ENCODE peak calls at places on chromosome 11, in ten cellular contexts. H, V, C, O, K, S, P, Q, R and L are unnamed samples.

GRCh38 chr11:118715837-118716260 is 36.4 kb upstream of the TREH start:
- DNase-seq in H (no peak), V (no peak), C (no peak), O (no peak), K (no peak), S (no peak), P (no peak), Q (no peak), R (no peak), L (no peak)

GRCh38 chr11:93567406-93567819 is 24.2 kb upstream of the SMCO4 start:
- DNase-seq in H (no peak), V (no peak), C (no peak), O (no peak), K (peak), S (no peak), P (no peak), Q (no peak), R (peak), L (peak)

GRCh38 chr11:16874275-16874975 is 136.0 kb downstream of the C11orf58 start:
- DNase-seq in H (no peak), V (no peak), C (no peak), O (no peak), K (no peak), S (no peak), P (no peak), Q (no peak), R (no peak), L (no peak)

GRCh38 chr11:119651802-119652584 is 77.0 kb downstream of the NECTIN1 start:
- DNase-seq in H (no peak), V (no peak), C (no peak), O (no peak), K (no peak), S (no peak), P (no peak), Q (no peak), R (no peak), L (no peak)

GRCh38 chr11:10770626-10771254 is 19.7 kb downstream of the CTR9 start:
- DNase-seq in H (no peak), V (no peak), C (no peak), O (peak), K (peak), S (peak), P (peak), Q (no peak), R (peak), L (peak)

GRCh38 chr11:66317766-66318575 is 1.1 kb upstream of the CD248 start:
- DNase-seq in H (no peak), V (peak), C (no peak), O (peak), K (no peak), S (no peak), P (peak), Q (peak), R (no peak), L (no peak)

GRCh38 chr11:133545199-133545709 is 13.0 kb upstream of the OPCML start:
- DNase-seq in H (no peak), V (no peak), C (no peak), O (no peak), K (no peak), S (no peak), P (no peak), Q (no peak), R (no peak), L (no peak)

GRCh38 chr11:1223346-1224108 is 661 bp downstream of the MUC5B start:
- DNase-seq in H (no peak), V (peak), C (no peak), O (no peak), K (no peak), S (no peak), P (peak), Q (no peak), R (no peak), L (no peak)

GRCh38 chr11:73748300-73748699 is 12.6 kb downstream of the RAB6A start:
- DNase-seq in H (no peak), V (no peak), C (no peak), O (no peak), K (no peak), S (no peak), P (no peak), Q (no peak), R (no peak), L (no peak)

GRCh38 chr11:120272303-120272702 is 32.4 kb downstream of the POU2F3 start:
- DNase-seq in H (no peak), V (no peak), C (no peak), O (peak), K (peak), S (no peak), P (peak), Q (no peak), R (no peak), L (no peak)

GRCh38 chr11:7572001-7572712 is 58.4 kb downstream of the PPFIBP2 start:
- DNase-seq in H (no peak), V (no peak), C (no peak), O (peak), K (no peak), S (no peak), P (no peak), Q (no peak), R (no peak), L (no peak)

GRCh38 chr11:13140028-13140870 is 131.1 kb downstream of the RASSF10 start:
- DNase-seq in H (no peak), V (no peak), C (no peak), O (peak), K (peak), S (no peak), P (no peak), Q (no peak), R (no peak), L (no peak)

GRCh38 chr11:2521681-2522630 is 77.1 kb downstream of the KCNQ1 start:
- DNase-seq in H (no peak), V (peak), C (no peak), O (no peak), K (no peak), S (no peak), P (peak), Q (no peak), R (no peak), L (no peak)

GRCh38 chr11:62260261-62260953 is 9.6 kb upstream of the SCGB2A2 start:
- DNase-seq in H (no peak), V (no peak), C (no peak), O (no peak), K (no peak), S (no peak), P (no peak), Q (no peak), R (no peak), L (no peak)

GRCh38 chr11:118202599-118203422 is 22.0 kb downstream of the JAML start:
- DNase-seq in H (no peak), V (no peak), C (no peak), O (no peak), K (no peak), S (no peak), P (no peak), Q (no peak), R (no peak), L (no peak)

GRCh38 chr11:122692444-122692843 is 36.9 kb downstream of the UBASH3B start:
- DNase-seq in H (no peak), V (no peak), C (no peak), O (no peak), K (no peak), S (no peak), P (no peak), Q (no peak), R (no peak), L (no peak)

GRCh38 chr11:368414-369335 is 624 bp upstream of the B4GALNT4 start:
- DNase-seq in H (no peak), V (no peak), C (no peak), O (no peak), K (no peak), S (no peak), P (no peak), Q (no peak), R (no peak), L (no peak)

GRCh38 chr11:79229047-79229446 is 211.8 kb downstream of the TENM4 start:
- DNase-seq in H (no peak), V (peak), C (no peak), O (no peak), K (no peak), S (no peak), P (no peak), Q (no peak), R (no peak), L (no peak)

GRCh38 chr11:69912911-69913451 is 93.8 kb upstream of the FGF3 start:
- DNase-seq in H (no peak), V (peak), C (no peak), O (peak), K (no peak), S (no peak), P (peak), Q (no peak), R (no peak), L (no peak)

GRCh38 chr11:15735711-15736110 is 620.6 kb downstream of the SOX6 start:
- DNase-seq in H (no peak), V (no peak), C (no peak), O (no peak), K (no peak), S (no peak), P (no peak), Q (no peak), R (no peak), L (no peak)

GRCh38 chr11:13667245-13667644 is 1.2 kb upstream of the FAR1 start:
- DNase-seq in H (no peak), V (no peak), C (no peak), O (peak), K (no peak), S (no peak), P (no peak), Q (no peak), R (no peak), L (no peak)

GRCh38 chr11:90148900-90149299 is 14.4 kb downstream of the NAALAD2 start:
- DNase-seq in H (no peak), V (no peak), C (no peak), O (no peak), K (no peak), S (no peak), P (no peak), Q (no peak), R (no peak), L (no peak)

GRCh38 chr11:125941606-125942275 is 4.1 kb upstream of the VSIG10L2 start:
- DNase-seq in H (peak), V (peak), C (peak), O (peak), K (peak), S (peak), P (peak), Q (no peak), R (no peak), L (no peak)

GRCh38 chr11:59891781-59892181 is 13.2 kb downstream of the OOSP3 start:
- DNase-seq in H (no peak), V (no peak), C (no peak), O (peak), K (peak), S (no peak), P (no peak), Q (no peak), R (no peak), L (no peak)

GRCh38 chr11:130908770-130909625 is 7.3 kb downstream of the SNX19 start:
- DNase-seq in H (no peak), V (no peak), C (no peak), O (peak), K (peak), S (peak), P (no peak), Q (peak), R (no peak), L (no peak)

GRCh38 chr11:4087551-4087950 is 7.0 kb upstream of the RRM1 start:
- DNase-seq in H (no peak), V (no peak), C (no peak), O (peak), K (peak), S (no peak), P (no peak), Q (no peak), R (no peak), L (no peak)

GRCh38 chr11:118364956-118365615 is 5.7 kb downstream of the UBE4A start:
- DNase-seq in H (no peak), V (no peak), C (no peak), O (no peak), K (no peak), S (no peak), P (no peak), Q (no peak), R (no peak), L (no peak)